ENCODE peak calls at places on chromosomes 6 and 20, in ten cellular contexts. P is tibial nerve, Y is uterus, O is ovary, H is Peyer's patch, X is breast epithelium, E is spleen, Q is suprapubic skin, R is IMR-90, U is HCT116. S is an unnamed sample.

GRCh38 chr6:81894286-81894685 is 141.8 kb upstream of the TENT5A start:
- DNase-seq in P (no peak), Y (peak), Q (no peak), H (no peak), X (no peak), U (no peak), O (no peak), R (peak), E (no peak), S (no peak)

GRCh38 chr6:10510592-10511367 is 10.4 kb upstream of the GCNT2 start:
- DNase-seq in U (peak), X (peak), P (no peak), E (peak), R (peak), Q (no peak), H (peak), Y (peak), O (no peak), S (peak)

GRCh38 chr6:107102414-107102805 is 12.9 kb downstream of the BEND3 start:
- DNase-seq in X (no peak), Q (no peak), O (no peak), U (no peak), Y (no peak), R (no peak), H (no peak), P (no peak), E (no peak), S (no peak)

GRCh38 chr6:144415014-144415413 is 129.9 kb downstream of the UTRN start:
- DNase-seq in O (no peak), E (no peak), R (peak), X (no peak), Y (no peak), U (no peak), Q (no peak), H (no peak), P (no peak), S (no peak)

GRCh38 chr6:105886812-105887513 is 199.2 kb upstream of the PRDM1 start:
- DNase-seq in O (no peak), X (no peak), E (no peak), U (no peak), H (no peak), P (no peak), Y (no peak), R (no peak), Q (no peak), S (no peak)

GRCh38 chr6:33516726-33517125 is 62.4 kb downstream of the ZBTB9 start:
- DNase-seq in H (no peak), Y (no peak), Q (no peak), E (no peak), P (no peak), R (no peak), O (no peak), U (no peak), X (no peak), S (no peak)

GRCh38 chr20:23546435-23547144 is 21.7 kb downstream of the CST9L start:
- DNase-seq in Q (no peak), X (no peak), U (no peak), E (no peak), Y (no peak), O (no peak), P (no peak), R (no peak), H (no peak), S (no peak)

GRCh38 chr6:158496700-158497099 is 63.2 kb upstream of the TMEM181 start:
- DNase-seq in P (no peak), Y (no peak), R (no peak), X (no peak), U (no peak), H (no peak), Q (no peak), O (no peak), E (no peak), S (no peak)

GRCh38 chr20:58705525-58705924 is 12.9 kb downstream of the NPEPL1 start:
- DNase-seq in R (no peak), Q (no peak), H (no peak), O (no peak), E (peak), P (no peak), X (no peak), U (no peak), Y (no peak), S (no peak)

GRCh38 chr6:147227770-147228320 is 23.6 kb downstream of the STXBP5 start:
- DNase-seq in H (no peak), E (no peak), U (no peak), Y (no peak), R (peak), Q (no peak), O (no peak), P (no peak), X (no peak), S (no peak)

GRCh38 chr20:44057698-44058675 is 129.0 kb downstream of the JPH2 start:
- DNase-seq in Q (no peak), U (no peak), P (no peak), X (no peak), E (no peak), O (no peak), R (peak), Y (no peak), H (no peak), S (no peak)

GRCh38 chr6:147841749-147842148 is 333.3 kb downstream of the SAMD5 start:
- DNase-seq in U (no peak), Y (no peak), X (no peak), H (no peak), P (no peak), O (no peak), E (no peak), R (no peak), Q (no peak), S (no peak)

GRCh38 chr6:9520417-9521151 is 894.3 kb downstream of the TFAP2A start:
- DNase-seq in R (peak), O (no peak), X (no peak), U (peak), P (no peak), Q (no peak), Y (no peak), E (no peak), H (no peak), S (no peak)

GRCh38 chr6:101853686-101854085 is 460.2 kb downstream of the GRIK2 start:
- DNase-seq in P (no peak), U (no peak), Q (no peak), Y (no peak), R (no peak), O (no peak), X (no peak), E (no peak), H (no peak), S (no peak)

GRCh38 chr20:42341654-42342053 is 723.5 kb upstream of the CHD6 start:
- DNase-seq in O (no peak), H (no peak), Y (no peak), Q (no peak), E (no peak), X (no peak), P (no peak), U (no peak), R (no peak), S (no peak)

GRCh38 chr6:31794866-31795615 is 511 bp downstream of the VARS1 start:
- DNase-seq in P (no peak), H (no peak), Y (no peak), Q (no peak), O (no peak), E (peak), R (no peak), U (no peak), X (no peak), S (no peak)

GRCh38 chr20:46994341-46994740 is 99.7 kb downstream of the EYA2 start:
- DNase-seq in U (no peak), O (no peak), R (no peak), P (no peak), Y (no peak), Q (no peak), H (no peak), E (peak), X (no peak), S (peak)

GRCh38 chr6:134358320-134358719 is 40.4 kb upstream of the SGK1 start:
- DNase-seq in O (no peak), H (no peak), U (no peak), R (peak), Y (no peak), Q (no peak), P (no peak), X (no peak), E (no peak), S (no peak)

GRCh38 chr6:132614554-132614953 is 9.5 kb downstream of the TAAR2 start:
- DNase-seq in U (peak), Q (no peak), Y (no peak), O (no peak), R (no peak), E (no peak), X (no peak), H (no peak), P (no peak), S (no peak)

GRCh38 chr20:59481082-59482018 is 123.0 kb upstream of the PHACTR3 start:
- DNase-seq in H (no peak), Y (no peak), Q (no peak), X (no peak), R (no peak), E (peak), O (no peak), P (no peak), U (no peak), S (no peak)

GRCh38 chr20:46264391-46265266 is 43.7 kb downstream of the CDH22 start:
- DNase-seq in E (no peak), U (no peak), X (no peak), Y (no peak), R (no peak), Q (no peak), O (no peak), H (no peak), P (no peak), S (no peak)

GRCh38 chr20:24470031-24470781 is 777 bp downstream of the SYNDIG1 start:
- DNase-seq in E (no peak), O (no peak), Y (no peak), Q (no peak), P (no peak), H (no peak), R (no peak), X (peak), U (no peak), S (no peak)

GRCh38 chr20:31260326-31260932 is 3.0 kb downstream of the DEFB115 start:
- DNase-seq in R (no peak), Q (no peak), P (no peak), E (no peak), H (no peak), U (peak), O (no peak), Y (no peak), X (no peak), S (no peak)

GRCh38 chr6:130520801-130521200 is 155.0 kb downstream of the TMEM200A start:
- DNase-seq in U (no peak), X (no peak), E (no peak), H (no peak), O (no peak), P (no peak), Q (no peak), Y (no peak), R (no peak), S (no peak)

GRCh38 chr6:139539852-139540251 is 165.4 kb upstream of the CITED2 start:
- DNase-seq in P (no peak), Y (peak), R (peak), H (no peak), U (peak), Q (peak), X (no peak), O (peak), E (no peak), S (peak)

GRCh38 chr6:158031445-158032353 is 50.0 kb downstream of the SYNJ2 start:
- DNase-seq in O (peak), U (peak), X (no peak), R (peak), Q (peak), H (no peak), P (peak), Y (no peak), E (no peak), S (peak)

GRCh38 chr6:46042355-46042999 is 26.8 kb upstream of the CLIC5 start:
- DNase-seq in P (no peak), Y (no peak), O (no peak), X (no peak), R (peak), H (no peak), U (peak), E (no peak), Q (no peak), S (no peak)

GRCh38 chr6:131787955-131788712 is 19.7 kb upstream of the ENPP1 start:
- DNase-seq in Q (no peak), R (peak), X (no peak), P (no peak), Y (peak), H (no peak), U (no peak), O (no peak), E (no peak), S (no peak)

GRCh38 chr6:111793711-111794111 is 79.5 kb downstream of the FYN start:
- DNase-seq in Q (no peak), Y (no peak), O (no peak), X (no peak), H (no peak), E (peak), U (no peak), R (no peak), P (no peak), S (peak)
- TF ChIP-seq POLR2A in Q (no peak), Y (no peak), O (no peak), X (no peak), H (no peak), E (no peak), U (no peak), R (no peak), P (no peak), S (no peak)

GRCh38 chr6:39610229-39610628 is 115.0 kb downstream of the KIF6 start:
- DNase-seq in Y (no peak), O (no peak), X (no peak), E (no peak), U (no peak), H (no peak), P (no peak), Q (no peak), R (no peak), S (no peak)
- H3K27ac ChIP-seq in Y (no peak), O (no peak), X (peak), E (peak), U (no peak), H (no peak), P (peak), Q (no peak), R (no peak), S (no peak)

DNA sequence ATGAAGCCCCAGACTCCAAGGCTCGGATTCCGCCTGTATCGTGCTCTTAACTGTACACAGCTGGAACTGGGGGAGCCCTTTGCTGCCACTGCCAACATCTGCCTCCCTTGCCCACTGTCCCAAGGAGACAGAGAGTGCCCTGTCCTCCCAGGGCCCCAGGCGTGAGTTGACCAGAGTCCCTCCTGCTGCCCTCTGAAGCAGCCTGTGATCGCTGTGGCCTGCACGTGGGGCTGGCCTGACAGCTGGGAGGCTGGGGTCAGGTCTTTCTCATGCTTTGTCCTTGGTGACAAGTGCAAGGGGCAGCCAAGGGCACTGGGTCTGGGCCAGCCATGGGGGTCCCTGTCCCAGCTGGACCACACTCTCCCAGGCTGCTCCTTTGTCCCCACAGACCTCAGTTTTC is 44.3 kb downstream of the KIAA1755 start:
- DNase-seq in Q (no peak), E (no peak), O (no peak), P (no peak), R (no peak), H (no peak), X (no peak), Y (no peak), U (no peak), S (no peak)
- TF ChIP-seq POLR2A in Q (no peak), E (no peak), O (no peak), P (peak), R (no peak), H (no peak), X (no peak), Y (no peak), U (no peak), S (no peak)

DNA sequence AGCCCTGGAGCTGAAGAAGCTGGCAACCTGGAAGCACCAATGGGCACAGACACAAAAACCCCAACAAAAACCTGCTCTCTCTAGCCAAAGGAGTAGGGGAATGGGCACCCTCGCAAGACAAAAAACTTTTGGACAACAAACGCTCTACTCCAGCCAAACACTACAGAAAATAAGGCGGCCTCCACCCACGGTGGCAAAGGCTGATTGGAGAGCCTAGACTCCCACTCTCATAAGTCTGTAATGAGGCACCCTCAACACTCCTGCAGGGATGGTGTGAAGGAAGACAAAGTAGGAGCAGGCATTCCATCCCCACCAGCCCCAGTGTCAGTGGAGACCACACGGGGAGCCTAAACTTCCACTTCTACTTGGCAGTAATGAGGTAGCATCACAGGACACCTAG is 8.8 kb downstream of the TTI1 start:
- DNase-seq in U (no peak), Q (no peak), H (no peak), E (no peak), P (no peak), Y (no peak), O (no peak), X (no peak), R (no peak), S (no peak)
- H3K27ac ChIP-seq in U (no peak), Q (no peak), H (no peak), E (peak), P (no peak), Y (no peak), O (no peak), X (no peak), R (peak), S (no peak)

DNA sequence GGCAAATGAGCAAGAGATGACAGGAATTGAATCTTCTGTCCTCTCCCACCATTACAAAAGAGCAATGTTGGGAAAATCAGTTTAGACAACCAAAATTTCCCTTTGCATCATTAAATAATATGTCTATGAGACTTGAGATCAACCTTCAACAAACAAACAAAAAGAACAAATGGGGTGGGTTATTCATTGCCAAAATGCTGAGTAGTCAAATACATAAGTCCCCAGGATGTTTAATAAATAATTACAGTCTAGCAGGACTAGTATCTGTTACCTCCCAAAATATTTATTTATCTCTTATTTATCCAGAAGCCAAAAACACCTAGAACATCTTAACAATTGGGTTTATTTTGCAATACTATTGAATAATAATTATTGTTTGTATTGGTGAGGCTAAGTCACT is 16.2 kb upstream of the IRAK1BP1 start:
- DNase-seq in O (no peak), R (no peak), U (no peak), H (no peak), X (no peak), Q (no peak), P (no peak), Y (no peak), E (no peak), S (no peak)
- TF ChIP-seq POLR2A in O (no peak), R (no peak), U (no peak), H (no peak), X (no peak), Q (no peak), P (no peak), Y (no peak), E (no peak), S (no peak)

DNA sequence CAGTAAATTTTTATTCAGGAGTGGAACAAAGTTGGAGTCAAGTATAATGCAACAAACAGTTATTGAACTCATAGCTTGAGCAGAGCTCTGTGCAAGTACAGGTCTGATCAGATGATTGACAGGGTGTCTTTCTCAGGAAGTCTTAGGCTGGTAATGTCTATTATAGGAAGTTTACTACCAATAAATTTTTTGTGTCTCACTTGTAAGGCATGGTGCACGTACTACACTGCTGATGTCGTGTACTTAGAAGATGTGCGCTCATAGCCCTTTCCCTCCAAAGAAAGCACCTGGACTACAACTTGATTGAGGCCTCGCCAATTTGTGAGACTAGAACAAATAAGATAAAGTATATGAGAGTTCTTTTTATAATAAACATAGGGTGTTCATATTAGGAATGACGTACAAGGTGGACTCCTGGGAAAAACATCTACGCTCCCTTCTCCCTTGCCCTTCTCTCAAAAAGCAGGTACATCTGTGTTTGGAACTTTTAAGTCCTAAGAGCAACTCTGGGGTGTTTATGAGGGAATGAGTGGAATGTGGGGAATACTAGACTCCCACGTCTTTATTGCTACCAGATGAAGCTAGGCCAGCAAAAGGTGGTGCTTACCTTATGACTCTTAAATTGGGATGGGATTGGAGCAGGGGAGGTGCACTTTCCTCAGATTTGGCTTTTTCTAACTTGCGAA is 1.5 kb downstream of the NDUFAF5 start:
- DNase-seq in H (no peak), R (no peak), U (no peak), Y (no peak), X (no peak), Q (no peak), P (no peak), E (no peak), O (no peak), S (no peak)
- H3K27ac ChIP-seq in H (no peak), R (no peak), U (peak), Y (no peak), X (no peak), Q (no peak), P (no peak), E (peak), O (no peak), S (no peak)

GRCh38 chr6:28446818-28447511 is 3.7 kb upstream of the ZSCAN23 start:
- DNase-seq in Q (no peak), X (no peak), O (no peak), Y (no peak), U (no peak), P (no peak), H (no peak), E (no peak), R (peak), S (no peak)

GRCh38 chr6:28449056-28449455 is 5.8 kb upstream of the ZSCAN23 start:
- DNase-seq in Q (no peak), X (no peak), U (no peak), P (no peak), O (no peak), H (no peak), Y (no peak), R (no peak), E (no peak), S (no peak)

DNA sequence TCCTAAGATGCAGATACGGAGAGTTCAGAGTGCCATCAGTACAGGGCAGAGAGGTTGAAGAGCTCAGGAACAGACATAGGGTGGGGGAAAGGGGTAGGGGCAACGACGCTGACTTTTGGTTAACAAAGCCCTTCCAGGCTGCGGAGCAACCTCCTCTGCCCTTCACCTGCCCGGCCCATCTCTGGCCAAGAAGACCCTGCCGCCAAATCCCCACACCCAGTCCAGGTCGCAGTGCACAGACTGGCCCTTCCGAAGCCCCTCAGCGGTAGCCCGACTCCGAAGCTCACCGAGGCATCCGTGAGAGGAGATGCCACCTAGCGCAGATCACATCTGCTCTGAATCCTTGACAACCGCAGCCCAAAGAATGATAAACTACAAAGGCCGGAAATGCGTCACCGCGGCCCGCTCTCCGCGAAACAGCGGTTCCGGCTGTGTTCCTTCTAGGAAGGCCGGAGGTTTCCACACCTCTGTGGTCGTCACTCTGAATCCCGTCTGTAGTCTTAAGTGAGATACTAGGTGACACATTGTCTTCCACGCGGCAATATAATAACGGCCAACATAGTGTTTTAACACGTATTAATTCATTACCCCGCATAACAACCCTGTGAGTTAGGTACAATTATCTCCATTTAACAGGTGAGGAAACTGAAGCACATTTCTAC is at the start of gene ZSCAN23:
- DNase-seq in P (peak), H (peak), E (peak), Q (peak), X (peak), R (peak), Y (peak), O (peak), U (no peak), S (peak)
- TF ChIP-seq POLR2A in P (no peak), H (no peak), E (no peak), Q (no peak), X (no peak), R (peak), Y (no peak), O (no peak), U (no peak), S (no peak)

GRCh38 chr6:108966236-108966635 is 118.0 kb downstream of the ARMC2 start:
- DNase-seq in X (no peak), P (no peak), Q (no peak), H (no peak), Y (no peak), O (no peak), E (no peak), U (no peak), R (no peak), S (no peak)
- H3K27ac ChIP-seq in X (no peak), P (no peak), Q (no peak), H (no peak), Y (no peak), O (no peak), E (peak), U (no peak), R (no peak), S (no peak)

GRCh38 chr20:32494498-32495216 is 90.5 kb downstream of the NOL4L start:
- DNase-seq in Y (no peak), U (no peak), H (no peak), X (no peak), P (no peak), O (no peak), R (no peak), Q (peak), E (no peak), S (no peak)
- TF ChIP-seq POLR2A in Y (no peak), U (no peak), H (no peak), X (no peak), P (no peak), O (no peak), R (no peak), Q (no peak), E (no peak), S (no peak)

S was measured in stomach.